ENCODE peak calls at places on chromosomes 7 and 10, in six cellular contexts. V is SJCRH30, P is pancreas, Y is psoas muscle, M is heart left ventricle, J is cardiac muscle cell. T is an unnamed sample. For H3K4me1, the result is how much of the 10 kb centered on the place peaks cover.

GRCh38 chr7:19442016-19442785 is 266.6 kb downstream of the POLR1F start:
- DNase-seq in V (peak), P (no peak), Y (no peak), M (no peak), J (peak), T (no peak)

GRCh38 chr10:95333997-95334792 is 43.4 kb upstream of the PDLIM1 start:
- DNase-seq in V (no peak), P (no peak), Y (peak), M (peak), J (no peak), T (no peak)

GRCh38 chr7:129607471-129608120 is 3.9 kb upstream of the NRF1 start:
- DNase-seq in V (peak), P (no peak), Y (no peak), M (no peak), J (peak), T (peak)

GRCh38 chr10:102231357-102232318 is 5.5 kb downstream of the ELOVL3 start:
- DNase-seq in V (no peak), P (peak), Y (peak), M (peak), J (peak), T (peak)

GRCh38 chr10:12349628-12350166 is 350 bp downstream of the CAMK1D start:
- DNase-seq in V (no peak), P (no peak), Y (no peak), M (no peak), J (no peak), T (no peak)

GRCh38 chr7:20331231-20331880 is 656 bp downstream of the ITGB8 start:
- DNase-seq in V (peak), P (peak), Y (peak), M (peak), J (peak), T (no peak)

GRCh38 chr7:81527651-81528050 is 242.2 kb downstream of the HGF start:
- DNase-seq in V (no peak), P (no peak), Y (no peak), M (no peak), J (no peak), T (no peak)

GRCh38 chr10:123044391-123044790 is 35.6 kb downstream of the ACADSB start:
- DNase-seq in V (peak), P (no peak), Y (no peak), M (no peak), J (no peak), T (no peak)

GRCh38 chr7:104943502-104944343 is 70.3 kb upstream of the KMT2E start:
- DNase-seq in V (no peak), P (peak), Y (no peak), M (peak), J (peak), T (peak)

GRCh38 chr7:158740657-158741293 is 36.2 kb upstream of the NCAPG2 start:
- DNase-seq in V (no peak), P (no peak), Y (peak), M (no peak), J (no peak), T (no peak)

GRCh38 chr7:111485981-111486380 is 76.3 kb downstream of the IMMP2L start:
- DNase-seq in V (no peak), P (no peak), Y (no peak), M (no peak), J (no peak), T (no peak)

GRCh38 chr7:104137971-104138370 is 69.8 kb downstream of the ORC5 start:
- DNase-seq in V (peak), P (no peak), Y (no peak), M (no peak), J (no peak), T (no peak)

GRCh38 chr7:89308535-89308934 is 513.0 kb upstream of the TEX47 start:
- DNase-seq in V (no peak), P (no peak), Y (no peak), M (no peak), J (no peak), T (no peak)

GRCh38 chr10:21532694-21533576 is 1.1 kb upstream of the MLLT10 start:
- DNase-seq in V (peak), P (no peak), Y (no peak), M (no peak), J (no peak), T (no peak)

GRCh38 chr7:149071641-149072437 is 18.7 kb downstream of the ZNF786 start:
- DNase-seq in V (no peak), P (no peak), Y (peak), M (no peak), J (peak), T (no peak)

GRCh38 chr10:46544989-46545791 is 11.3 kb downstream of the GPRIN2 start:
- DNase-seq in V (peak), P (peak), Y (peak), M (no peak), J (no peak), T (no peak)

GRCh38 chr7:116952640-116953371 is 495 bp upstream of the ST7 start:
- DNase-seq in V (peak), P (peak), Y (peak), M (peak), J (peak), T (no peak)

GRCh38 chr7:135441791-135442190 is 68.1 kb downstream of the CNOT4 start:
- DNase-seq in V (peak), P (no peak), Y (no peak), M (no peak), J (peak), T (no peak)

GRCh38 chr10:109823196-109823595 is 100.1 kb downstream of the XPNPEP1 start:
- DNase-seq in V (no peak), P (no peak), Y (no peak), M (no peak), J (no peak), T (no peak)

GRCh38 chr10:116737582-116738358 is 4.6 kb downstream of the HSPA12A start:
- DNase-seq in V (no peak), P (no peak), Y (no peak), M (no peak), J (no peak), T (no peak)

GRCh38 chr10:103852189-103852711 is 3.1 kb downstream of the SH3PXD2A start:
- DNase-seq in V (no peak), P (no peak), Y (peak), M (no peak), J (no peak), T (no peak)

GRCh38 chr7:157493776-157494175 is 157.0 kb downstream of the DNAJB6 start:
- DNase-seq in V (no peak), P (no peak), Y (no peak), M (peak), J (no peak), T (no peak)

GRCh38 chr10:67772894-67773511 is 65.0 kb downstream of the DNAJC12 start:
- DNase-seq in V (no peak), P (no peak), Y (no peak), M (no peak), J (no peak), T (no peak)

GRCh38 chr10:133044502-133044901 is 43.2 kb upstream of the ADGRA1 start:
- DNase-seq in V (no peak), P (no peak), Y (no peak), M (peak), J (no peak), T (no peak)

GRCh38 chr7:32587431-32587948 is 92.2 kb downstream of the AVL9 start:
- DNase-seq in V (peak), P (no peak), Y (no peak), M (peak), J (peak), T (no peak)

GRCh38 chr7:9870674-9871073 is 1103.0 kb upstream of the PHF14 start:
- DNase-seq in V (no peak), P (no peak), Y (no peak), M (no peak), J (no peak), T (no peak)

GRCh38 chr7:134527979-134528371 is 608 bp downstream of the AKR1B10 start:
- DNase-seq in V (peak), P (no peak), Y (peak), M (no peak), J (peak), T (no peak)

GRCh38 chr10:112383325-112383724 is 9.4 kb downstream of the ACSL5 start:
- DNase-seq in V (no peak), P (no peak), Y (no peak), M (no peak), J (peak), T (no peak)
- H3K4me1 ChIP-seq in V (under half), P (under half), Y (under half), M (under half), J (under half), T (under half)

GRCh38 chr7:142809671-142810070 is 38.9 kb downstream of the PRSS2 start:
- DNase-seq in V (no peak), P (no peak), Y (no peak), M (no peak), J (no peak), T (no peak)

GRCh38 chr7:142808802-142809583 is 38.2 kb downstream of the PRSS2 start:
- DNase-seq in V (no peak), P (no peak), Y (no peak), M (no peak), J (no peak), T (peak)

GRCh38 chr7:142806957-142807356 is 36.2 kb downstream of the PRSS2 start:
- DNase-seq in V (no peak), P (no peak), Y (no peak), M (no peak), J (no peak), T (no peak)

GRCh38 chr7:142807855-142808460 is 37.2 kb downstream of the PRSS2 start:
- DNase-seq in V (no peak), P (no peak), Y (no peak), M (no peak), J (no peak), T (no peak)

GRCh38 chr7:142808461-142808801 is 37.7 kb downstream of the PRSS2 start:
- DNase-seq in V (no peak), P (no peak), Y (no peak), M (no peak), J (no peak), T (no peak)
- H3K27ac ChIP-seq in V (no peak), P (no peak), Y (no peak), M (no peak), J (no peak), T (peak)

GRCh38 chr10:59312247-59312646 is 50.1 kb downstream of the FAM13C start:
- DNase-seq in V (no peak), P (no peak), Y (no peak), M (no peak), J (no peak), T (no peak)
- H3K4me1 ChIP-seq in V (under half), P (under half), Y (half or more), M (under half), J (under half), T (under half)

DNA sequence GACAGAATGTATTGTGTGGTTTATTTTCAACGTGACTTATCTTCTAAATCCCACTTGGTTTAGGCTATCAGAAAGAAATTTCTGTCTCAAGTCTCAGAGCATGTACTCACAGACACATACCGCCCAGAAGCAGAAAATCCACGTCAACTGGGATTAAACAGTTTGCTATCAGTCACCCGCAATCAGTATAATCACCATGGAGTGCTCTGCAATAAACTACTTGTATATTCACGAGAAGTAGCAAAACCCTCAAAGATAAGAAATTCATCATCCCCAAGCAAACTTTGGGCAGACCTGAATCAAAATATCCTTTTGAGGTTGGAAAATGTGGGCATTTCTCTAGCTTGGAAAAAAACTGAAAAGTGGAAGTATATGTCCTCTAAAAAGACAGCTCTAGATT is 259.1 kb downstream of the FGFR2 start:
- DNase-seq in V (no peak), P (no peak), Y (no peak), M (no peak), J (no peak), T (no peak)
- H3K27ac ChIP-seq in V (no peak), P (no peak), Y (no peak), M (no peak), J (peak), T (no peak)

DNA sequence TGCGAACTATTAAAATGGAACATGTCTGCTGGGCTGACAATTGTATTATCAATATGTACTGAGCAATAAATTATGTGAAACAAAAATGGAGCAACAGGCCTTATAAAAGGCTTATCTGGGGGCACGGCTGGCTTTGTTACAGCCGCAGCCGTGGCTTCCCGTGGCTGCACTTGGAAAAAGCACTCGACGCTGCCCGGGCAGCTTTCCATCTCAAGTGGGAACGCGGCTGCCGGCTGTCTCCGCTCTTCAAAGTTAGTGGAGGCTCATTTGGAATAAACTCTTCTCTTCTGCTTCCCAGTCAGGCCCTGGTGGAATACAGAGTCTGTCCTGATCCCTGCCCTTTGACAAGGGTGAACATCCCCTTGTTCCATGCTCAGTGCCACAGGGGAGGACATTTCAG is 554.4 kb downstream of the TYW1 start:
- DNase-seq in V (peak), P (no peak), Y (no peak), M (no peak), J (no peak), T (no peak)
- H3K4me1 ChIP-seq in V (under half), P (under half), Y (under half), M (under half), J (under half), T (under half)

GRCh38 chr10:44043646-44044368 is 341.1 kb downstream of the CXCL12 start:
- DNase-seq in V (no peak), P (no peak), Y (peak), M (no peak), J (no peak), T (no peak)

GRCh38 chr10:44042926-44043602 is 341.8 kb downstream of the CXCL12 start:
- DNase-seq in V (no peak), P (no peak), Y (no peak), M (no peak), J (no peak), T (no peak)

GRCh38 chr10:44046605-44047004 is 338.3 kb downstream of the CXCL12 start:
- DNase-seq in V (no peak), P (peak), Y (no peak), M (no peak), J (no peak), T (no peak)

GRCh38 chr10:44044549-44044948 is 340.3 kb downstream of the CXCL12 start:
- DNase-seq in V (no peak), P (no peak), Y (no peak), M (no peak), J (no peak), T (no peak)

DNA sequence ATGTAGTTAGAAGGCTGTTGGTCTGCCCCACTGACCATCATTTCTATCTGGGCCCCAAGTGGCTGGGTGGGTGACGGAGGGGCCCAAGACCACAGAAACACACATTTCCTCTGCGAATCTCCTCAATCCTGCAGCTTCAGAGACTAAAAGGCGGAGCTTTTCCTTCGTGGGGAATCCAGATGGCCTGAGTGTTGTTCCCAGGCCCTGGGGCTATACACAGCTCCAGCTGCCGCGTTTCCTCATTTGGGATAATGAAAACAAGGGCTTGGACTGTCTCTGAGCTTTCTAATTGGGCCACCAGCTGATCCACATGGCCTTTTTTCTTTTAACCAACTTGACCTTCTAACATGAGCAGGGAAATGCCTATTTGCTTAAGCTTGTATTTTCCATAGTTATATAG is 339.9 kb downstream of the CXCL12 start:
- DNase-seq in V (peak), P (no peak), Y (no peak), M (peak), J (no peak), T (no peak)
- H3K27ac ChIP-seq in V (no peak), P (no peak), Y (peak), M (peak), J (no peak), T (no peak)

GRCh38 chr7:47946581-47947354 is 1.5 kb downstream of the PKD1L1 start:
- DNase-seq in V (no peak), P (no peak), Y (no peak), M (no peak), J (no peak), T (no peak)

GRCh38 chr7:47949703-47950102 is 1.4 kb upstream of the PKD1L1 start:
- DNase-seq in V (no peak), P (no peak), Y (no peak), M (no peak), J (no peak), T (no peak)

GRCh38 chr7:47947355-47947749 is 914 bp downstream of the PKD1L1 start:
- DNase-seq in V (no peak), P (no peak), Y (no peak), M (no peak), J (no peak), T (no peak)

GRCh38 chr7:47950714-47951113 is 2.4 kb upstream of the PKD1L1 start:
- DNase-seq in V (no peak), P (no peak), Y (no peak), M (peak), J (no peak), T (no peak)

DNA sequence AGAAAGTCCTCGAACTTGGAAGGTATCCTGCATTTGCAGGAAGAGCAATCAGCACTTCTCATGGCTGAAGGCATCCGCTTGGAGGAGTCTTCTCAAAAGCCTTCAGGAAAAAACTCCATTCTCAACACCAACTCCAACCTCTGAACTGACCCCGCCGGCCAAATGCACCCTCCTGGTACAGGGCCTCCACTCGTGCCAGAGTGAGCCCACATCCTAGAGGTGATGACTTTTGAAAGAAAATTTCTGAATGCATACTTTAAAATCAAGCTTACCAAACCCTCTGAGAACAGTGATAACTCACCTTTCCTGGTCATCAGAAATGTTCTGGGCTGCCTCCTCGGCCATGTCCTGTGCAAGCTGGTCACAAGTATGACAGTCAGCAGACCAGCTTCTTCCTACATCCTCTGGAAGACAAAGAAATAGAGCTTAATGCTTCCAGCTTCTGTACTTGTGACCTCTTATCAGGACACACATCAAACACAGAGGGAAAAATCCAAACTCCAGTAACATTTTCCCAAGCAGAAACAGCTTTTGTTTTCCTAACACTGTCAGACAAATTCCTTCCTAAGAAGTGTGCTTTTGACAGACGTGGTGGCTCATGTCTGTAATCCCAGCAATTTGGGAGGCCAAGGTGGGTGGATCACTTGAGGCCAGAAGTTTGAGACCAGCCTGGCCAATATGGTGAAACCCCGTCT is at the start of gene PKD1L1:
- DNase-seq in V (no peak), P (no peak), Y (no peak), M (no peak), J (no peak), T (no peak)
- H3K4me1 ChIP-seq in V (under half), P (under half), Y (under half), M (half or more), J (under half), T (under half)

GRCh38 chr7:2761801-2762497 is 73.9 kb downstream of the AMZ1 start:
- DNase-seq in V (no peak), P (no peak), Y (no peak), M (no peak), J (no peak), T (no peak)
- H3K27ac ChIP-seq in V (no peak), P (peak), Y (peak), M (peak), J (no peak), T (no peak)